ENCODE peak calls at places on chromosomes 6 and 20, in five cellular contexts. One of them, this sample, is unnamed.
A peak's percentile ranks its signal among the peaks of the same experiment; 100 is the strongest.

GRCh38 chr6:44366781-44367180 is 20.7 kb upstream of the CDC5L start:
- DNase-seq in GM12865: no peak
- DNase-seq in fibroblast of the aortic adventitia: no peak
- DNase-seq in mammary epithelial cell: no peak
- DNase-seq in brain microvascular endothelial cell: no peak
- DNase-seq in this sample: no peak

GRCh38 chr20:10666221-10667076 is 7.3 kb downstream of the JAG1 start:
- DNase-seq in brain microvascular endothelial cell: no peak
- DNase-seq in GM12865: no peak
- DNase-seq in mammary epithelial cell: no peak
- DNase-seq in fibroblast of the aortic adventitia: no peak
- DNase-seq in this sample: no peak

GRCh38 chr20:48215536-48215935 is 430.3 kb upstream of the SULF2 start:
- DNase-seq in brain microvascular endothelial cell: no peak
- DNase-seq in GM12865: no peak
- DNase-seq in fibroblast of the aortic adventitia: no peak
- DNase-seq in mammary epithelial cell: peak; percentile 15
- DNase-seq in this sample: peak; percentile 21

GRCh38 chr6:154471609-154472362 is 38.7 kb downstream of the CNKSR3 start:
- DNase-seq in fibroblast of the aortic adventitia: no peak
- DNase-seq in brain microvascular endothelial cell: no peak
- DNase-seq in GM12865: no peak
- DNase-seq in mammary epithelial cell: peak; percentile 35
- DNase-seq in this sample: no peak

GRCh38 chr6:33609444-33610034 is 11.6 kb upstream of the ITPR3 start:
- DNase-seq in fibroblast of the aortic adventitia: peak; percentile 88
- DNase-seq in GM12865: no peak
- DNase-seq in mammary epithelial cell: peak; percentile 38
- DNase-seq in brain microvascular endothelial cell: peak; percentile 20
- DNase-seq in this sample: peak; percentile 39

GRCh38 chr6:156057869-156058268 is 602.2 kb upstream of the NOX3 start:
- DNase-seq in fibroblast of the aortic adventitia: no peak
- DNase-seq in brain microvascular endothelial cell: no peak
- DNase-seq in GM12865: no peak
- DNase-seq in mammary epithelial cell: no peak
- DNase-seq in this sample: peak; percentile 18

GRCh38 chr6:18335948-18336347 is 51.2 kb upstream of the RNF144B start:
- DNase-seq in GM12865: no peak
- DNase-seq in fibroblast of the aortic adventitia: no peak
- DNase-seq in mammary epithelial cell: no peak
- DNase-seq in brain microvascular endothelial cell: no peak
- DNase-seq in this sample: no peak

GRCh38 chr6:89475634-89476033 is 42.7 kb downstream of the ANKRD6 start:
- DNase-seq in GM12865: peak; percentile 26
- DNase-seq in mammary epithelial cell: peak; percentile 35
- DNase-seq in fibroblast of the aortic adventitia: peak; percentile 37
- DNase-seq in brain microvascular endothelial cell: peak; percentile 29
- DNase-seq in this sample: peak; percentile 55

GRCh38 chr6:84758486-84758885 is 5.9 kb downstream of the TBX18 start:
- DNase-seq in mammary epithelial cell: no peak
- DNase-seq in fibroblast of the aortic adventitia: no peak
- DNase-seq in GM12865: no peak
- DNase-seq in brain microvascular endothelial cell: no peak
- DNase-seq in this sample: no peak

GRCh38 chr20:44018684-44019637 is 104.3 kb downstream of the TOX2 start:
- DNase-seq in fibroblast of the aortic adventitia: no peak
- DNase-seq in brain microvascular endothelial cell: no peak
- DNase-seq in GM12865: no peak
- DNase-seq in mammary epithelial cell: no peak
- DNase-seq in this sample: no peak

GRCh38 chr20:3606021-3606420 is 57.2 kb downstream of the GFRA4 start:
- DNase-seq in mammary epithelial cell: peak; percentile 12
- DNase-seq in fibroblast of the aortic adventitia: peak; percentile 10
- DNase-seq in GM12865: no peak
- DNase-seq in brain microvascular endothelial cell: peak; percentile 36
- DNase-seq in this sample: no peak

GRCh38 chr6:134170844-134171243 is 118.4 kb upstream of the SLC2A12 start:
- DNase-seq in brain microvascular endothelial cell: peak; percentile 39
- DNase-seq in mammary epithelial cell: peak; percentile 44
- DNase-seq in GM12865: no peak
- DNase-seq in fibroblast of the aortic adventitia: peak; percentile 60
- DNase-seq in this sample: no peak

GRCh38 chr6:143598466-143599080 is 79.2 kb upstream of the PHACTR2 start:
- DNase-seq in brain microvascular endothelial cell: no peak
- DNase-seq in GM12865: peak; percentile 17
- DNase-seq in fibroblast of the aortic adventitia: no peak
- DNase-seq in mammary epithelial cell: no peak
- DNase-seq in this sample: no peak

GRCh38 chr6:53651149-53651763 is 14.3 kb downstream of the KLHL31 start:
- DNase-seq in fibroblast of the aortic adventitia: peak; percentile 89
- DNase-seq in GM12865: peak; percentile 75
- DNase-seq in mammary epithelial cell: peak; percentile 79
- DNase-seq in brain microvascular endothelial cell: peak; percentile 57
- DNase-seq in this sample: peak; percentile 90

GRCh38 chr20:56411759-56412472 is at the start of gene CASS4:
- DNase-seq in GM12865: no peak
- DNase-seq in brain microvascular endothelial cell: peak; percentile 91
- DNase-seq in mammary epithelial cell: no peak
- DNase-seq in fibroblast of the aortic adventitia: peak; percentile 78
- DNase-seq in this sample: no peak

GRCh38 chr20:32960849-32961731 is 43.1 kb downstream of the SUN5 start:
- DNase-seq in mammary epithelial cell: no peak
- DNase-seq in brain microvascular endothelial cell: no peak
- DNase-seq in GM12865: no peak
- DNase-seq in fibroblast of the aortic adventitia: no peak
- DNase-seq in this sample: no peak

GRCh38 chr6:39058471-39059147 is 10.0 kb downstream of the GLP1R start:
- DNase-seq in mammary epithelial cell: no peak
- DNase-seq in brain microvascular endothelial cell: no peak
- DNase-seq in GM12865: no peak
- DNase-seq in fibroblast of the aortic adventitia: no peak
- DNase-seq in this sample: no peak

GRCh38 chr6:42426191-42426590 is 25.5 kb downstream of the TRERF1 start:
- DNase-seq in brain microvascular endothelial cell: no peak
- DNase-seq in mammary epithelial cell: no peak
- DNase-seq in GM12865: peak; percentile 41
- DNase-seq in fibroblast of the aortic adventitia: no peak
- DNase-seq in this sample: no peak

GRCh38 chr20:52031206-52031573 is 160.4 kb downstream of the ZFP64 start:
- DNase-seq in mammary epithelial cell: no peak
- DNase-seq in GM12865: no peak
- DNase-seq in brain microvascular endothelial cell: no peak
- DNase-seq in fibroblast of the aortic adventitia: no peak
- DNase-seq in this sample: no peak

GRCh38 chr20:44080646-44081267 is 106.2 kb downstream of the JPH2 start:
- DNase-seq in brain microvascular endothelial cell: peak; percentile 75
- DNase-seq in fibroblast of the aortic adventitia: peak; percentile 87
- DNase-seq in mammary epithelial cell: peak; percentile 57
- DNase-seq in GM12865: peak; percentile 88
- DNase-seq in this sample: peak; percentile 85

GRCh38 chr20:8536219-8536618 is 404.2 kb downstream of the PLCB1 start:
- DNase-seq in GM12865: no peak
- DNase-seq in mammary epithelial cell: no peak
- DNase-seq in brain microvascular endothelial cell: no peak
- DNase-seq in fibroblast of the aortic adventitia: no peak
- DNase-seq in this sample: no peak

DNA sequence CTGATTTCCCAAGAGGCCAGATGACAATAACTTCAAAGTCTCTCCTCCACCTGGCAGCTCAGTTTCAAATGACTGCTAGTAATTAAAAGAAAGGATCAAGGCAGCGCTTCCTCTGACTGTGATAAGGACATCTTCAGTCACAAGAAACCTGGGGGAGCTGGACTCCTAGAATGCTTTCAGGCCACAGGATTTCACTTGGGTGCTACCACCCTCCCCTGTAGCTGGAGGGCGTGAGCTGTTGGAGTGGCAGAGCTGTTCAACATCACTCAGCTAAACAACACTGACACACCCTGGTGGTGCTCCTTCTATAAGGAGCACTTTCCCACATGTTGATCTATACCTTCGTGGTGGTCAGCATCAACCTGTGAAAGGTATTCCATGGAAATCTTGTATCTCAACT is 2.2 kb upstream of the CNR1 start:
- DNase-seq in mammary epithelial cell: no peak
- DNase-seq in fibroblast of the aortic adventitia: no peak
- DNase-seq in brain microvascular endothelial cell: no peak
- DNase-seq in GM12865: peak; percentile 33
- DNase-seq in this sample: no peak
- TF ChIP-seq CTCF in mammary epithelial cell: no peak
- TF ChIP-seq CTCF in fibroblast of the aortic adventitia: no peak
- TF ChIP-seq CTCF in brain microvascular endothelial cell: no peak
- TF ChIP-seq CTCF in GM12865: no peak
- TF ChIP-seq CTCF in this sample: no peak

GRCh38 chr6:110534731-110535164 is 58.3 kb upstream of the SLC22A16 start:
- DNase-seq in brain microvascular endothelial cell: peak; percentile 96
- DNase-seq in GM12865: no peak
- DNase-seq in mammary epithelial cell: peak; percentile 80
- DNase-seq in fibroblast of the aortic adventitia: peak; percentile 73
- DNase-seq in this sample: peak; percentile 75
- TF ChIP-seq CTCF in brain microvascular endothelial cell: peak; percentile 16
- TF ChIP-seq CTCF in GM12865: no peak
- TF ChIP-seq CTCF in mammary epithelial cell: peak; percentile 31
- TF ChIP-seq CTCF in fibroblast of the aortic adventitia: peak; percentile 7
- TF ChIP-seq CTCF in this sample: no peak

DNA sequence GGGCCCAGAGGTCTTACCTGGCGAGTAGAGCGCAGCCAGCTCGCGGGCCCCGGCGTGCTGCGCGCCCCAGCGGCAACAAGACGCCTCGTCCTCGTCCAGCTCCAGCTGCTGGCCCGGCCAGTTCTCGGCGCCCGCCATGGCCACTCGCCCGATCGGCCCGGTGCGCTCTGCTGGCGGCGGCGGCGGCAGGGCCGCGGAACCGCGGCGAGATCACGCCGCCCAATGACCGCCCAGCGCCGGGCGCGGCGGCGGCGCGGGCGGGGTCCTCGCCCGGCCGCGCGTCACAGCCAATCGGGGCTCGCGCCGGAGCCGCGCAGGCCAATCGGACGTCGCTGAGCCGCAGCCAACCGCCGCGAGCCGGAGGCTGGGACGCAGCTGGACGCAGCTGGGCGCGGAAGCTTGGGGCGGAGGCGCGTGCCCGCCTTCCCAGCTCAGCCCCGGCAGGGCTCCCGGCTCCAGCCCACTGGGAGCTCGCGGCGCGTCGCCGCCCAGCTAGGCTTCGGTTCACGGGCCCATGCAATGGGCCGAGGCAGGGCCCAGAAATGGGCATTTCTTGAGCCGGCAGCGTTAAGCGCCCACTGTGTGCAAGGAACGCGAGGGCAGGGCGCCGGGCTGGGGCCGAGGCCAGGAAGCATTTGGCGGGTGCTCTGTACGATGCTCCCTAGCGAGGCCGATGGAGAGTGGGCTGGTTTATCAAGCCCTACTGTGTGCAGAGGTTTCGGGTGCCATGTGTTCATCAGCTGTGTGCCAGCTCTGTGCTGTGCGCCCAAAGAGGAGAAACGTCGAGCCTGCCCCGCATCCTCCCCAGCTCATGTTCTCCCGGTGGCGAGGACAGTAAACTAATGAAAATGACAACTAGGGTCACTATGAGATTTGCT is at the start of gene PEDS1:
- DNase-seq in mammary epithelial cell: peak; percentile 91
- DNase-seq in GM12865: peak; percentile 94
- DNase-seq in fibroblast of the aortic adventitia: peak; percentile 88
- DNase-seq in brain microvascular endothelial cell: peak; percentile 75
- DNase-seq in this sample: peak; percentile 85
- TF ChIP-seq CTCF in mammary epithelial cell: no peak
- TF ChIP-seq CTCF in GM12865: no peak
- TF ChIP-seq CTCF in fibroblast of the aortic adventitia: no peak
- TF ChIP-seq CTCF in brain microvascular endothelial cell: no peak
- TF ChIP-seq CTCF in this sample: no peak

GRCh38 chr20:39103732-39104131 is 141.6 kb downstream of the DHX35 start:
- DNase-seq in fibroblast of the aortic adventitia: peak; percentile 41
- DNase-seq in mammary epithelial cell: no peak
- DNase-seq in GM12865: no peak
- DNase-seq in brain microvascular endothelial cell: no peak
- DNase-seq in this sample: no peak

GRCh38 chr20:39106791-39107190 is 144.6 kb downstream of the DHX35 start:
- DNase-seq in brain microvascular endothelial cell: no peak
- DNase-seq in mammary epithelial cell: no peak
- DNase-seq in fibroblast of the aortic adventitia: no peak
- DNase-seq in GM12865: no peak
- DNase-seq in this sample: no peak

GRCh38 chr20:39103305-39103704 is 141.2 kb downstream of the DHX35 start:
- DNase-seq in mammary epithelial cell: no peak
- DNase-seq in fibroblast of the aortic adventitia: no peak
- DNase-seq in brain microvascular endothelial cell: no peak
- DNase-seq in GM12865: no peak
- DNase-seq in this sample: no peak

GRCh38 chr20:39107741-39108140 is 145.6 kb downstream of the DHX35 start:
- DNase-seq in brain microvascular endothelial cell: peak; percentile 10
- DNase-seq in GM12865: no peak
- DNase-seq in mammary epithelial cell: no peak
- DNase-seq in fibroblast of the aortic adventitia: no peak
- DNase-seq in this sample: no peak

GRCh38 chr20:39105551-39105950 is 143.4 kb downstream of the DHX35 start:
- DNase-seq in brain microvascular endothelial cell: no peak
- DNase-seq in mammary epithelial cell: no peak
- DNase-seq in fibroblast of the aortic adventitia: no peak
- DNase-seq in GM12865: peak; percentile 22
- DNase-seq in this sample: no peak
- TF ChIP-seq CTCF in brain microvascular endothelial cell: peak; percentile 25
- TF ChIP-seq CTCF in mammary epithelial cell: peak; percentile 43
- TF ChIP-seq CTCF in fibroblast of the aortic adventitia: no peak
- TF ChIP-seq CTCF in GM12865: no peak
- TF ChIP-seq CTCF in this sample: peak; percentile 12

This sample was measured in MCF 10A.